ENCODE peak calls at places on chromosomes 5 and 9, in ten cellular contexts. One of them, this sample, is unnamed.

GRCh38 chr5:5950658-5951057 is 427.7 kb downstream of the MED10 start:
- DNase-seq in Right ventricle myocardium superior: no peak
- DNase-seq in GM04503: no peak
- DNase-seq in natural killer cell: no peak
- DNase-seq in activated effector memory CD4-positive, alpha-beta T cell treated with Interleukin-2 at 50 U/mL for 16 hours: no peak
- DNase-seq in naive B cell: no peak
- DNase-seq in SW480: no peak
- DNase-seq in left colon: no peak
- DNase-seq in stimulated activated CD8-positive, alpha-beta memory T cell treated with anti-CD3 and anti-CD28 coated beads, Interleukin-4, amount 100 ng/mL, for 4 hours: no peak
- DNase-seq in OCI-LY7: no peak
- DNase-seq in this sample: no peak

GRCh38 chr9:79686381-79687130 is 114.8 kb downstream of the TLE4 start:
- DNase-seq in Right ventricle myocardium superior: no peak
- DNase-seq in GM04503: peak; percentile 90
- DNase-seq in natural killer cell: no peak
- DNase-seq in activated effector memory CD4-positive, alpha-beta T cell treated with Interleukin-2 at 50 U/mL for 16 hours: no peak
- DNase-seq in naive B cell: no peak
- DNase-seq in SW480: no peak
- DNase-seq in left colon: no peak
- DNase-seq in stimulated activated CD8-positive, alpha-beta memory T cell treated with anti-CD3 and anti-CD28 coated beads, Interleukin-4, amount 100 ng/mL, for 4 hours: no peak
- DNase-seq in OCI-LY7: no peak
- DNase-seq in this sample: no peak

GRCh38 chr5:177426566-177427210 is at the start of gene GRK6:
- DNase-seq in Right ventricle myocardium superior: peak; percentile 62
- DNase-seq in GM04503: no peak
- DNase-seq in natural killer cell: no peak
- DNase-seq in activated effector memory CD4-positive, alpha-beta T cell treated with Interleukin-2 at 50 U/mL for 16 hours: peak; percentile 71
- DNase-seq in naive B cell: peak; percentile 78
- DNase-seq in SW480: peak; percentile 58
- DNase-seq in left colon: peak; percentile 79
- DNase-seq in stimulated activated CD8-positive, alpha-beta memory T cell treated with anti-CD3 and anti-CD28 coated beads, Interleukin-4, amount 100 ng/mL, for 4 hours: no peak
- DNase-seq in OCI-LY7: peak; percentile 81
- DNase-seq in this sample: no peak

GRCh38 chr5:164377746-164378145 is 872.3 kb downstream of the MAT2B start:
- DNase-seq in Right ventricle myocardium superior: no peak
- DNase-seq in GM04503: no peak
- DNase-seq in natural killer cell: no peak
- DNase-seq in activated effector memory CD4-positive, alpha-beta T cell treated with Interleukin-2 at 50 U/mL for 16 hours: no peak
- DNase-seq in naive B cell: no peak
- DNase-seq in SW480: no peak
- DNase-seq in left colon: no peak
- DNase-seq in stimulated activated CD8-positive, alpha-beta memory T cell treated with anti-CD3 and anti-CD28 coated beads, Interleukin-4, amount 100 ng/mL, for 4 hours: no peak
- DNase-seq in OCI-LY7: no peak
- DNase-seq in this sample: no peak

GRCh38 chr5:142017832-142018427 is 5.1 kb upstream of the GNPDA1 start:
- DNase-seq in Right ventricle myocardium superior: no peak
- DNase-seq in GM04503: no peak
- DNase-seq in natural killer cell: no peak
- DNase-seq in activated effector memory CD4-positive, alpha-beta T cell treated with Interleukin-2 at 50 U/mL for 16 hours: no peak
- DNase-seq in naive B cell: no peak
- DNase-seq in SW480: no peak
- DNase-seq in left colon: no peak
- DNase-seq in stimulated activated CD8-positive, alpha-beta memory T cell treated with anti-CD3 and anti-CD28 coated beads, Interleukin-4, amount 100 ng/mL, for 4 hours: no peak
- DNase-seq in OCI-LY7: peak; percentile 33
- DNase-seq in this sample: no peak

GRCh38 chr5:158433634-158434033 is 574.7 kb upstream of the CLINT1 start:
- DNase-seq in Right ventricle myocardium superior: no peak
- DNase-seq in GM04503: no peak
- DNase-seq in natural killer cell: no peak
- DNase-seq in activated effector memory CD4-positive, alpha-beta T cell treated with Interleukin-2 at 50 U/mL for 16 hours: no peak
- DNase-seq in naive B cell: no peak
- DNase-seq in SW480: no peak
- DNase-seq in left colon: no peak
- DNase-seq in stimulated activated CD8-positive, alpha-beta memory T cell treated with anti-CD3 and anti-CD28 coated beads, Interleukin-4, amount 100 ng/mL, for 4 hours: no peak
- DNase-seq in OCI-LY7: no peak
- DNase-seq in this sample: no peak

GRCh38 chr9:132651259-132651658 is 18.5 kb downstream of the DDX31 start:
- DNase-seq in Right ventricle myocardium superior: no peak
- DNase-seq in GM04503: no peak
- DNase-seq in natural killer cell: no peak
- DNase-seq in activated effector memory CD4-positive, alpha-beta T cell treated with Interleukin-2 at 50 U/mL for 16 hours: no peak
- DNase-seq in naive B cell: no peak
- DNase-seq in SW480: no peak
- DNase-seq in left colon: peak; percentile 60
- DNase-seq in stimulated activated CD8-positive, alpha-beta memory T cell treated with anti-CD3 and anti-CD28 coated beads, Interleukin-4, amount 100 ng/mL, for 4 hours: no peak
- DNase-seq in OCI-LY7: peak; percentile 16
- DNase-seq in this sample: peak; percentile 66

GRCh38 chr5:56760723-56761122 is 54.6 kb upstream of the MAP3K1 start:
- DNase-seq in Right ventricle myocardium superior: no peak
- DNase-seq in GM04503: no peak
- DNase-seq in natural killer cell: no peak
- DNase-seq in activated effector memory CD4-positive, alpha-beta T cell treated with Interleukin-2 at 50 U/mL for 16 hours: no peak
- DNase-seq in naive B cell: no peak
- DNase-seq in SW480: no peak
- DNase-seq in left colon: no peak
- DNase-seq in stimulated activated CD8-positive, alpha-beta memory T cell treated with anti-CD3 and anti-CD28 coated beads, Interleukin-4, amount 100 ng/mL, for 4 hours: no peak
- DNase-seq in OCI-LY7: no peak
- DNase-seq in this sample: no peak

GRCh38 chr9:131737426-131737825 is 2.5 kb downstream of the RAPGEF1 start:
- DNase-seq in Right ventricle myocardium superior: no peak
- DNase-seq in GM04503: no peak
- DNase-seq in natural killer cell: no peak
- DNase-seq in activated effector memory CD4-positive, alpha-beta T cell treated with Interleukin-2 at 50 U/mL for 16 hours: no peak
- DNase-seq in naive B cell: no peak
- DNase-seq in SW480: no peak
- DNase-seq in left colon: no peak
- DNase-seq in stimulated activated CD8-positive, alpha-beta memory T cell treated with anti-CD3 and anti-CD28 coated beads, Interleukin-4, amount 100 ng/mL, for 4 hours: no peak
- DNase-seq in OCI-LY7: no peak
- DNase-seq in this sample: no peak

GRCh38 chr9:69192214-69192613 is 18.1 kb downstream of the TJP2 start:
- DNase-seq in Right ventricle myocardium superior: no peak
- DNase-seq in GM04503: no peak
- DNase-seq in natural killer cell: no peak
- DNase-seq in activated effector memory CD4-positive, alpha-beta T cell treated with Interleukin-2 at 50 U/mL for 16 hours: no peak
- DNase-seq in naive B cell: no peak
- DNase-seq in SW480: no peak
- DNase-seq in left colon: no peak
- DNase-seq in stimulated activated CD8-positive, alpha-beta memory T cell treated with anti-CD3 and anti-CD28 coated beads, Interleukin-4, amount 100 ng/mL, for 4 hours: no peak
- DNase-seq in OCI-LY7: no peak
- DNase-seq in this sample: no peak

GRCh38 chr9:106479679-106480078 is 383.3 kb upstream of the ZNF462 start:
- DNase-seq in Right ventricle myocardium superior: no peak
- DNase-seq in GM04503: no peak
- DNase-seq in natural killer cell: no peak
- DNase-seq in activated effector memory CD4-positive, alpha-beta T cell treated with Interleukin-2 at 50 U/mL for 16 hours: no peak
- DNase-seq in naive B cell: no peak
- DNase-seq in SW480: no peak
- DNase-seq in left colon: no peak
- DNase-seq in stimulated activated CD8-positive, alpha-beta memory T cell treated with anti-CD3 and anti-CD28 coated beads, Interleukin-4, amount 100 ng/mL, for 4 hours: no peak
- DNase-seq in OCI-LY7: no peak
- DNase-seq in this sample: peak; percentile 40